ENCODE peak calls at places on chromosomes 7 and 10, in ten cellular contexts. C, I, Q, X, D, A, O, Z, J and W are unnamed samples.
A peak's percentile ranks its signal among the peaks of the same experiment; 100 is the strongest.

GRCh38 chr7:22559829-22560489 is 60.0 kb upstream of the STEAP1B start:
- DNase-seq in C (peak; percentile 85), I (peak; percentile 35), Q (no peak), X (peak; percentile 65), D (peak; percentile 84), A (peak; percentile 80), O (peak; percentile 87), Z (peak; percentile 61), J (peak; percentile 69), W (peak; percentile 67)

GRCh38 chr7:259191-259505 is 30.8 kb upstream of the FOXL3 start:
- DNase-seq in C (no peak), I (no peak), Q (peak; percentile 58), X (no peak), D (no peak), A (peak; percentile 20), O (no peak), Z (no peak), J (no peak), W (no peak)

GRCh38 chr10:71486465-71487114 is 89.9 kb downstream of the CDH23 start:
- DNase-seq in C (no peak), I (no peak), Q (peak; percentile 77), X (peak; percentile 71), D (peak; percentile 24), A (peak; percentile 54), O (peak; percentile 83), Z (peak; percentile 19), J (no peak), W (peak; percentile 85)

GRCh38 chr7:24821045-24821853 is 64.0 kb upstream of the GSDME start:
- DNase-seq in C (peak; percentile 86), I (peak; percentile 9), Q (peak; percentile 71), X (peak; percentile 84), D (peak; percentile 30), A (peak; percentile 56), O (peak; percentile 93), Z (peak; percentile 98), J (peak; percentile 74), W (no peak)

GRCh38 chr10:131652416-131652815 is 248.4 kb upstream of the PPP2R2D start:
- DNase-seq in C (no peak), I (no peak), Q (peak; percentile 58), X (no peak), D (no peak), A (no peak), O (no peak), Z (no peak), J (no peak), W (no peak)

GRCh38 chr10:86217386-86218080 is 149.1 kb downstream of the GRID1 start:
- DNase-seq in C (no peak), I (no peak), Q (no peak), X (no peak), D (no peak), A (no peak), O (no peak), Z (no peak), J (no peak), W (no peak)

GRCh38 chr7:152883858-152884257 is 124.3 kb downstream of the ACTR3B start:
- DNase-seq in C (no peak), I (no peak), Q (peak; percentile 32), X (no peak), D (no peak), A (no peak), O (no peak), Z (no peak), J (no peak), W (no peak)

GRCh38 chr7:150368098-150368883 is at the start of gene REPIN1:
- DNase-seq in C (peak; percentile 72), I (peak; percentile 78), Q (peak; percentile 97), X (peak; percentile 94), D (peak; percentile 90), A (peak; percentile 96), O (peak; percentile 94), Z (no peak), J (no peak), W (peak; percentile 88)

GRCh38 chr10:75294866-75295692 is 59.3 kb upstream of the COMTD1 start:
- DNase-seq in C (peak; percentile 58), I (peak; percentile 81), Q (peak; percentile 87), X (peak; percentile 74), D (peak; percentile 66), A (peak; percentile 88), O (peak; percentile 73), Z (peak; percentile 94), J (peak; percentile 10), W (peak; percentile 61)
- TF ChIP-seq CTCF in C (peak; percentile 23), I (peak; percentile 26), Q (peak; percentile 34), X (no peak), D (peak; percentile 62), A (peak; percentile 39), O (peak; percentile 51), Z (no peak), J (no peak), W (peak; percentile 14)

DNA sequence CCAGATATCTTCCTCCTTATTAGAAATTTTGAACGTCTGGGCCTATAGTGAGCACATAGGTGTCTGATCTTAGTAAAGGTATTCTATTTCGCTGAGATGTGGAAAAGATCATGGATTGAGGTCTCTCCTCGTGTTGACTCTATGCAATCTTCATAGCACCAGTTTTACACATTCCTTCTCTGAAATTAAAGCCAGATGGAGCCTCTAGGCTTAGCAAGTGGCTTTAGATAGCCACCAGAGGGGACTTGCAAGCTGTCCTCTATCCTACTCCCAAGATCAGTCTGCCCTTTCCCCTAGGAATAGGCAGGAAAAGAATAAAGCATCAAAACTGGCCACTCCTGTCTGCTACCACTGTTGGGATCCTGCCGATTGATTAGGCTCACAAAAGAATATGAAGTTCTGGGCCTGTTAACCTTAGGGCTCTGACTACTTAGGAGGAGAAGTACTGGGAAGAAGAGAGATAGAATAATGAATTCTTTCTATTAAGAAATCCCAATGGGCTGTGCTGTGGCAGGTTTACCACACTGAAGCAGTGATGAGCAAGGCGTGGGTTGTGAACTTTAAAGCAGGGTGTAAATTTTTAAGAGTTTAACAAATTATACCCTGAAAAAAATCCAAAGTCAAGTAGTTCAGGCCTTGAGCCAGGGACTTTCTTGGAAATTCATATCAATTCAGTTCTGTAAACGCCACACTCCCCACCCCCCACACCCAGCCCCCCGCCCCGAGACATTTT is 2.2 kb upstream of the STRIP2 start:
- DNase-seq in C (no peak), I (no peak), Q (no peak), X (no peak), D (no peak), A (no peak), O (no peak), Z (no peak), J (no peak), W (no peak)
- TF ChIP-seq CTCF in C (no peak), I (no peak), Q (no peak), X (no peak), D (no peak), A (no peak), O (no peak), Z (no peak), J (no peak), W (no peak)

GRCh38 chr7:91288208-91288824 is 24.1 kb downstream of the FZD1 start:
- DNase-seq in C (no peak), I (no peak), Q (no peak), X (peak; percentile 60), D (peak; percentile 46), A (peak; percentile 61), O (peak; percentile 49), Z (peak; percentile 12), J (no peak), W (peak; percentile 70)

GRCh38 chr7:91285966-91286365 is 21.7 kb downstream of the FZD1 start:
- DNase-seq in C (no peak), I (no peak), Q (no peak), X (no peak), D (no peak), A (no peak), O (no peak), Z (no peak), J (no peak), W (no peak)

GRCh38 chr7:91286432-91286831 is 22.2 kb downstream of the FZD1 start:
- DNase-seq in C (no peak), I (no peak), Q (no peak), X (no peak), D (no peak), A (no peak), O (no peak), Z (no peak), J (no peak), W (no peak)

GRCh38 chr7:91289633-91290260 is 25.5 kb downstream of the FZD1 start:
- DNase-seq in C (no peak), I (no peak), Q (no peak), X (no peak), D (no peak), A (no peak), O (no peak), Z (peak; percentile 12), J (no peak), W (no peak)

DNA sequence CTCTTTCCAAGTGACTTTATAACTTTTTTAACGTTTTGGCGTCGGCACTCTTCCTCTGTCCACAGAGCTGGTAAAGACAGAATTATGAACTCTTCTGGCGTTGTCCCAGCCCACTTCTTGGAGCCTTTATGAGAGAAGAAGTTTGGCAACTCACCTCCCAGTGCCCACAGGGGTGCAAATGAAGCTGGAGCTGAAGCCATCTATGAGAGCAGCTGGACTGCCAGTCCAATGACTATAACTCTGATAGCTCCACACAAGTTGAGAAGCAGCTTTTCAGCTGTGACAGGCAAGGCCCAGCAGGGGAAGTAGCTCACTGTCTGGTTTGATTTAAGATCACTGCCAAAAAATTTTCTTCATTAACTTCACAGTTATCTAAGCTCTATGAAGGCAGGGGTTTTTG is 23.5 kb downstream of the FZD1 start:
- DNase-seq in C (no peak), I (no peak), Q (no peak), X (no peak), D (peak; percentile 18), A (peak; percentile 34), O (no peak), Z (no peak), J (no peak), W (no peak)
- TF ChIP-seq CTCF in C (no peak), I (no peak), Q (no peak), X (no peak), D (no peak), A (no peak), O (no peak), Z (peak; percentile 10), J (peak; percentile 49), W (no peak)

GRCh38 chr7:30909431-30909830 is 2.2 kb upstream of the AQP1 start:
- DNase-seq in C (no peak), I (no peak), Q (peak; percentile 80), X (no peak), D (no peak), A (no peak), O (no peak), Z (no peak), J (no peak), W (no peak)

GRCh38 chr7:30906520-30907240 is 5.0 kb upstream of the AQP1 start:
- DNase-seq in C (no peak), I (no peak), Q (no peak), X (no peak), D (no peak), A (no peak), O (no peak), Z (no peak), J (peak; percentile 43), W (no peak)

GRCh38 chr7:30907527-30908267 is 4.0 kb upstream of the AQP1 start:
- DNase-seq in C (no peak), I (no peak), Q (no peak), X (no peak), D (no peak), A (no peak), O (no peak), Z (no peak), J (no peak), W (no peak)

GRCh38 chr7:30910369-30911073 is 1.1 kb upstream of the AQP1 start:
- DNase-seq in C (no peak), I (no peak), Q (no peak), X (no peak), D (no peak), A (no peak), O (no peak), Z (no peak), J (no peak), W (no peak)

DNA sequence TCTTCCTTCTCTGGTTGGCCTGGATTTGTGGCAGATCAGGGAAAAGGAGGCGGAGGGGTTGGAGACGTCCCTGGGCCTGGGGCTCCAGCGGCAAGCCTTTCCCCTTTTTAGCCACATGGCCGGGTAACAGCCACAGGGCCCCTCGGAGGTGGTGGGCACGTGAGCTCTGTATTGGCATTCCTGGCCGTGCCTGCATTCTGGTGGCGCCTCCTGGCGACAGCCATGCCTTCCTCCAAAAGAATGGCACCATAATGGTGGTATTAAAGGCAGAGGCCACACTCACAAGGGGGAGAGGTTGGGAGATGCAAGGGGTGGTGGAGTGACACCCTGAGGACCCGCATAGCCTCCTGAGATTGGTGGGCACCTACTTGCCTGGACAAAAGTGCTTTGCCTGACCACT is 3.0 kb upstream of the AQP1 start:
- DNase-seq in C (no peak), I (no peak), Q (no peak), X (no peak), D (no peak), A (no peak), O (no peak), Z (no peak), J (no peak), W (peak; percentile 50)
- TF ChIP-seq CTCF in C (no peak), I (no peak), Q (no peak), X (no peak), D (no peak), A (no peak), O (no peak), Z (no peak), J (no peak), W (peak; percentile 49)